ENCODE peak calls at places on chromosomes 6 and 20, in five cellular contexts. S is thyroid gland, Q is body of pancreas, B is H1, X is GM12878. Z is an unnamed sample.

GRCh38 chr6:119129148-119129967 is 50.9 kb upstream of the FAM184A start:
- DNase-seq in S (no peak), Q (no peak), B (peak), X (no peak), Z (peak)

GRCh38 chr6:154632121-154632520 is 101.1 kb upstream of the SCAF8 start:
- DNase-seq in S (no peak), Q (no peak), B (no peak), X (no peak), Z (no peak)

GRCh38 chr20:19952392-19952791 is 64.8 kb upstream of the NAA20 start:
- DNase-seq in S (no peak), Q (no peak), B (no peak), X (no peak), Z (no peak)

GRCh38 chr20:51393566-51393965 is 149.0 kb downstream of the NFATC2 start:
- DNase-seq in S (no peak), Q (no peak), B (no peak), X (no peak), Z (no peak)

GRCh38 chr20:47063808-47064207 is 169.2 kb downstream of the EYA2 start:
- DNase-seq in S (no peak), Q (no peak), B (no peak), X (no peak), Z (no peak)

GRCh38 chr6:125066964-125067363 is 86.6 kb upstream of the TPD52L1 start:
- DNase-seq in S (no peak), Q (no peak), B (no peak), X (no peak), Z (peak)

GRCh38 chr6:52727908-52728307 is 35.4 kb downstream of the GSTA2 start:
- DNase-seq in S (no peak), Q (no peak), B (no peak), X (no peak), Z (no peak)

GRCh38 chr6:961407-961930 is 268.5 kb upstream of the EXOC2 start:
- DNase-seq in S (no peak), Q (no peak), B (no peak), X (no peak), Z (no peak)

GRCh38 chr6:152316024-152316423 is 321.1 kb downstream of the SYNE1 start:
- DNase-seq in S (peak), Q (no peak), B (no peak), X (no peak), Z (no peak)

GRCh38 chr6:128519931-128520435 is 416 bp downstream of the PTPRK start:
- DNase-seq in S (peak), Q (peak), B (peak), X (no peak), Z (no peak)

GRCh38 chr6:27541932-27542297 is 69.0 kb upstream of the ZNF184 start:
- DNase-seq in S (no peak), Q (no peak), B (no peak), X (no peak), Z (no peak)

GRCh38 chr20:34540596-34541263 is 17.8 kb upstream of the MAP1LC3A start:
- DNase-seq in S (no peak), Q (no peak), B (no peak), X (no peak), Z (no peak)

GRCh38 chr20:60482201-60482600 is 524.0 kb downstream of the CDH26 start:
- DNase-seq in S (no peak), Q (no peak), B (no peak), X (no peak), Z (no peak)

GRCh38 chr6:13248053-13248452 is 80.3 kb downstream of the TBC1D7 start:
- DNase-seq in S (no peak), Q (no peak), B (no peak), X (no peak), Z (no peak)

GRCh38 chr6:123467437-123467836 is 169.3 kb downstream of the TRDN start:
- DNase-seq in S (no peak), Q (no peak), B (no peak), X (no peak), Z (no peak)

GRCh38 chr20:20491110-20491783 is 123.3 kb downstream of the INSM1 start:
- DNase-seq in S (no peak), Q (no peak), B (no peak), X (no peak), Z (no peak)

GRCh38 chr20:45338121-45339030 is 9.8 kb downstream of the SDC4 start:
- DNase-seq in S (no peak), Q (no peak), B (no peak), X (no peak), Z (no peak)

GRCh38 chr6:139134817-139135577 is at the start of gene HECA:
- DNase-seq in S (peak), Q (peak), B (peak), X (no peak), Z (peak)

GRCh38 chr6:139133733-139134360 is 1.0 kb upstream of the HECA start:
- DNase-seq in S (no peak), Q (no peak), B (no peak), X (no peak), Z (no peak)

GRCh38 chr6:139133272-139133671 is 1.6 kb upstream of the HECA start:
- DNase-seq in S (no peak), Q (no peak), B (no peak), X (no peak), Z (no peak)

GRCh38 chr6:139137716-139138115 is 2.8 kb downstream of the HECA start:
- DNase-seq in S (no peak), Q (no peak), B (no peak), X (no peak), Z (no peak)

GRCh38 chr6:139135578-139136545 is 982 bp downstream of the HECA start:
- DNase-seq in S (peak), Q (peak), B (peak), X (no peak), Z (peak)
- TF ChIP-seq POLR2A in S (no peak), Q (peak), B (no peak), X (no peak), Z (no peak)

DNA sequence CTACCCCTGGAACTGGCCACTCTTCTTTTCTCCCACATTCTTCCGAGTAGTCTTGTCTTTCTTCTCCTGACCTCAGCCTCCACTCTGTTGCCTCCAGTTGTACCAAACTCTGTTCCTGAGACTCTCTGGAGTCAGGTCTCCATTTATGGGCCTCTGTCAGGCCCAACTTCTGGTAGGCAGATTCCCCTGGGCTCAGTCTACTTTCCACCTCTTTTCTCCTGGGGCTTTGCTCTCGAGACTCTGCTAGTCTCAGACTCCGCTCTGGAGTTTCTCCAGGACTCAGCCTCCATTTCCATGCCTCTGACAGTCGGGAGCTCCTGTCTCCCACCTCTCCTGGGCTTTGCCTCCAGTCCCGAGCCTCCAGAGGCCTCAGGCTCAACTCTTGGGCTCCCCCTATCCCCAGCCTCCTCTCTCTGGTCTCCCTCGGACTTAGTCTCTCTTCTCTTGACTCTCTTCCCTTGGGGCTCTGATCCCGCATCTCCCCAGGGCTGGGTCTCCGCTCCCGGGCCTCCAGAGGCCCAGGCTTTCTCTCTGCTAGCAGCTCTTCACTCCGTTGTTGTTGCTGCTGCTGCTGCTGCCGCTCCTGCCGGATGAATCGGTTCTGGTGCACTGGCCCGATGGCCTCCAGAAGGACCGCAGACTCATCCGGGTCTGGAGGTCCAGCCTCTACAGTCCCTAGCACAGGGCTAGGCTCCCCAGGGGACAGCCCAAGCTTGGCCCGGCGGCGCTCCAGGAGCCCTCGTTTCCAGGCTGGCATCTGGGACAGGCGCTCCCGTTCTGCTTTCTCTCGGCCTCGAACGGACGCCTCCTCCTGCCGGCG is 1.1 kb downstream of the PPP1R18 start:
- DNase-seq in S (no peak), Q (no peak), B (no peak), X (no peak), Z (peak)
- TF ChIP-seq CTCF in S (no peak), Q (no peak), B (no peak), X (peak), Z (peak)

DNA sequence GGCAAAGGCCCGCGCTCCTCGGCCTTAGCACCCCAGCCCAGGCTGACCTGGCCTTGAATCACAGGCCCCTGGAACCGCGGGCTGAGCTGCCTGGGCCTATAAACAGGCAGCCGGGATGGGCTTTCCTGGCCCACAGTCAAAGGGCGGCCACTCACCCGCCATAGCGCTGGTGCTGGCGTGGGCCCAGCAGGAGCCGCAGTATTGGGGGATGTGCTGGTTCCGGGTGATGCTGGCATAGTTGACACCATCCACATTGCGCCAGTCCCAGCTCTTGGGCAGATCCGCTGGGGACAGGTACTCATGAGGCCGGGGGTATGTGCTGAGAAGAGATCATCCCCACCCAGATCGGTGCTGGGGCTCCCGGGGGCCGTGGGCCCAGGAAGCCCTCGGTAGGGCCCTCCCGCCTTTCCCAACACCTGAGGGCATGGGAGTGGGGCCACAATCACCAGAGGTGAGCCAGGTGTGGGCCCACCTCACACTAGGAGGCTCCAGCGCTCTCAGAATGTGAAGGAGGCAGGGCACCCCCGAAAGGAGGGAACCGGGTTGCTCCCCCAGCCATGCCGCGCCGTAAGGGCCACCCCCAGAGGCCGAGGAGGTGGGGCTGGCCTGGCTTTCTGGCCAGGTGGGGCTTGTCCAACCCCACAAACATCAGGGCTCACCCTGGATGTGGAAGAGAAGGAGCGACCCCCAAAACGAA is 739 bp downstream of the CTSZ start:
- DNase-seq in S (peak), Q (no peak), B (no peak), X (no peak), Z (no peak)
- H3K4me3 ChIP-seq in S (peak), Q (peak), B (peak), X (peak), Z (peak)

GRCh38 chr6:33276864-33277662 is at the start of gene B3GALT4:
- DNase-seq in S (peak), Q (peak), B (peak), X (peak), Z (peak)
- TF ChIP-seq POLR2A in S (no peak), Q (peak), B (peak), X (peak), Z (peak)

DNA sequence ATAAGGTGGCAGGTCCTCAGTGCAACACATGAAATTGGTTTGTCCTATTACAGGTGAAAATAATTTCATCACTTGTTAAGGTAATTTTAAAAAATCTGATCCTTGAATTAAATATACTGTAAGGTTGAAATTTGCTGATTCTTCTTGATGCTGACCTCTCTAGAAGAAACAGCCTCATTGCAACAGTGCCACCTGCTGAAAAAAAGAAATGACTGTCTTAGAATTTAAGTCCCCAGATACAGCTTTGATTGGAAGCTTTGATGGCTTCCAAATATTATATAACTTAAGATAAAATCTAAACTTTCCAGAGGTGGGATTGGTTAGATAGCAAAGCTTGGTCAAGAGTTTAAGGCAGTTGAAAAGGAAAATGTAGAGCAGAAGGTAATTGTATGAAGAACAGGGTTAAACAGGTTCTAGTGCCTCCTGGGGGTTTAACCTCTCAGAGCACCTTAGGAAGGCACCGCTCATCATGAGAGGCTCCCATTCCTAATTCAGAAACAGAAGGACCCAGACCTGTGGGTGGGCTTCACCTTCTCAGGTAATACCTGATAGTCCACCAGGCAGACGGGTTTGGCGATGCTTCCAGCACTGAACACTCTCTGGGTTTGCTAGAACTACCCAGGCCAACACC is 401.0 kb downstream of the PAX1 start:
- DNase-seq in S (no peak), Q (no peak), B (no peak), X (no peak), Z (peak)
- TF ChIP-seq CTCF in S (peak), Q (peak), B (no peak), X (peak), Z (peak)

GRCh38 chr6:137002505-137002904 is 42.3 kb downstream of the IL20RA start:
- DNase-seq in S (no peak), Q (no peak), B (no peak), X (no peak), Z (no peak)
- H3K4me3 ChIP-seq in S (no peak), Q (no peak), B (no peak), X (no peak), Z (no peak)

GRCh38 chr6:36603222-36604089 is 9.3 kb downstream of the SRSF3 start:
- DNase-seq in S (no peak), Q (no peak), B (no peak), X (no peak), Z (no peak)

GRCh38 chr6:36604090-36605060 is 10.2 kb downstream of the SRSF3 start:
- DNase-seq in S (no peak), Q (no peak), B (no peak), X (no peak), Z (no peak)

GRCh38 chr6:36607782-36608386 is 13.7 kb downstream of the SRSF3 start:
- DNase-seq in S (no peak), Q (peak), B (no peak), X (no peak), Z (no peak)

GRCh38 chr6:36605102-36605501 is 10.9 kb downstream of the SRSF3 start:
- DNase-seq in S (no peak), Q (no peak), B (no peak), X (no peak), Z (no peak)

DNA sequence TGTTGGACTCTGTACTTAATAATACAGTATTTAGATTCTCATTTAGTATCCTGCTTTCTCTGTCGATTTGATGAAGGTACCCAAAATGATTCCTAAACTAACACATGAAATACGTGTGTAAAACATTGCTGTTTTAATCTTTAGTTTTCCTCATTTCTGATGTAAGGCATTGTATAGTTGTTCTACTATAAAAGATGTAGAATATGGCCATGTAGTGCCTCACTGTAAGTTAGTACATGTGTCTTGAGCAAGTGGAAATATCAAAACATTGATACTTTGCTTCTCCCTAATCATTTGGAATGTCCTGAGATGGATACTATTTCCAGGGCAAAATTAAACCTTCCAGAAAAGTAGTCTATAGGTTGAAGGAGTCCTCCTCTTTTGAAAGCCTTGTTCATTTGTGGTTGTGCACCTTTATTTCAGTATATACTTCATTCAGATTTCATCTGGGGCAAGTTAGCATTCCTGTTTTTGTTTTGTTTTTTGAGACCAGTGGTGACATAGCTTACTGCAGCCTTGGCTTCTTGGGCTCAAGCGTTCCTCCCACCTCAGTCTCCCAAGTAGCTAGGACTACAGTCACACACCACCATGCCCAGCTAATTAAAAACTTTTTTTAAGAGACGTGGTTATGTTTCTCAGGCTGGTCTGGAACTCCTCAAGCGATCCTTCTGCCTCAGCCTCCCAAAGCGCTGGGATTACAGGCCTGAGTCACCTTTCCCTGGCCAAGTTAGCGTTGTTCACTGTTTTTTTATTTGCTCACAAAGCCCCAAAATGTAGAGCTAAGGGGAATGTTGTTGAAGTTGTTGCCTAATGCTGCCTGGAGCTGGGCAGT is 11.6 kb downstream of the SRSF3 start:
- DNase-seq in S (no peak), Q (no peak), B (no peak), X (no peak), Z (no peak)
- TF ChIP-seq POLR2A in S (no peak), Q (no peak), B (peak), X (peak), Z (no peak)

DNA sequence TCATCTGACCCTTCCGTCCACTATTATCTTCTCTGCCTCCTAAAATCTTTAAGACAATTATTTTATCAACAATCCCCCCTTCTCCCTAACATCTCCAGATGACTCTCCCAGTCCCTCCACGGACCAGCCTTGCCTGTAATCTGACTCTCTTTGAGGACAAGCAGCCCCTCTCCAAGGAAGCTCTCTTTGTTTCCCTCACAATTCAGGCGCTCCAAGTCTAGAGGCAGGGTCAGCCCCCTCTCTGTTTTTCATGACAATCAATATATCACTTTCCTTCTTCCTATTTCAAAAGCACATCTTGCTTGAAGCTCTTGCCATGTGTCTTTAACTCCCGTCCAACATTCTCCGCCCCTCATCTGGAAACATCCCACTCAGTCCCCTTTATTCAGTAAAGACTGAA is 393.3 kb upstream of the SULF2 start:
- DNase-seq in S (no peak), Q (no peak), B (no peak), X (no peak), Z (no peak)
- TF ChIP-seq CTCF in S (no peak), Q (no peak), B (no peak), X (no peak), Z (no peak)